ENCODE peak calls at places on chromosomes 1 and 21, in seven cellular contexts. C is OCI-LY7, A is mesendoderm, G is IMR-90, O is Karpas-422, T is A549, K is neuronal stem cell. I is an unnamed sample.

GRCh38 chr21:41025057-41025390 is 142.9 kb upstream of the BACE2 start:
- DNase-seq in A (no peak), G (no peak), K (no peak), T (no peak), O (no peak), C (no peak), I (no peak)

GRCh38 chr1:27057801-27058647 is 45.4 kb upstream of the TENT5B start:
- DNase-seq in T (no peak), A (peak; percentile 42), O (no peak), K (no peak), C (no peak), G (no peak), I (peak; percentile 25)

GRCh38 chr1:193676996-193677569 is 490.7 kb upstream of the B3GALT2 start:
- DNase-seq in T (no peak), G (peak; percentile 60), K (no peak), O (no peak), C (no peak), A (no peak), I (no peak)

GRCh38 chr1:53057134-53057533 is 4.9 kb upstream of the PODN start:
- DNase-seq in K (no peak), C (no peak), G (no peak), T (no peak), A (no peak), O (no peak), I (no peak)

GRCh38 chr21:32372755-32373154 is 20.1 kb downstream of the URB1 start:
- DNase-seq in O (no peak), G (peak; percentile 23), T (no peak), K (no peak), C (no peak), A (no peak), I (no peak)

GRCh38 chr21:36212513-36212780 is 55.8 kb downstream of the DOP1B start:
- DNase-seq in O (no peak), T (no peak), C (no peak), K (no peak), G (no peak), A (no peak), I (no peak)

GRCh38 chr1:162854245-162854860 is 6.6 kb downstream of the CCDC190 start:
- DNase-seq in A (peak; percentile 76), O (peak; percentile 83), C (peak; percentile 69), T (peak; percentile 68), K (no peak), G (peak; percentile 82), I (peak; percentile 81)

GRCh38 chr1:145961425-145962156 is 2.8 kb downstream of the ANKRD34A start:
- DNase-seq in A (peak; percentile 44), C (no peak), K (no peak), G (no peak), T (no peak), O (peak; percentile 94), I (peak; percentile 63)

GRCh38 chr1:205896351-205896750 is 46.4 kb upstream of the PM20D1 start:
- DNase-seq in C (no peak), O (no peak), K (no peak), G (no peak), A (no peak), T (no peak), I (no peak)

GRCh38 chr21:27094182-27094948 is 127.5 kb upstream of the ADAMTS5 start:
- DNase-seq in O (no peak), G (no peak), A (no peak), C (no peak), K (no peak), T (no peak), I (no peak)

GRCh38 chr1:26468911-26469310 is 3.3 kb upstream of the HMGN2 start:
- DNase-seq in A (no peak), T (no peak), C (no peak), G (no peak), K (no peak), O (no peak), I (no peak)

GRCh38 chr1:102174259-102174863 is 177.6 kb upstream of the OLFM3 start:
- DNase-seq in T (peak; percentile 4), O (peak; percentile 70), K (no peak), G (no peak), C (peak; percentile 26), A (peak; percentile 63), I (no peak)

GRCh38 chr1:44086722-44087474 is 31.7 kb upstream of the KLF17 start:
- DNase-seq in T (no peak), C (no peak), G (no peak), O (no peak), K (no peak), A (no peak), I (no peak)

GRCh38 chr21:25560151-25560783 is 47.0 kb downstream of the MRPL39 start:
- DNase-seq in C (no peak), O (no peak), G (no peak), A (no peak), K (no peak), T (no peak), I (no peak)

GRCh38 chr1:17163789-17164666 is 40.9 kb upstream of the PADI1 start:
- DNase-seq in C (no peak), T (no peak), K (no peak), G (no peak), A (no peak), O (no peak), I (no peak)

GRCh38 chr1:181936768-181937581 is 124.5 kb downstream of the ZNF648 start:
- DNase-seq in K (peak; percentile 61), A (peak; percentile 90), T (peak; percentile 64), C (peak; percentile 70), G (no peak), O (peak; percentile 83), I (peak; percentile 38)

GRCh38 chr1:222654849-222655248 is 37.0 kb downstream of the MIA3 start:
- DNase-seq in A (no peak), G (no peak), T (no peak), C (peak; percentile 8), O (no peak), K (no peak), I (peak; percentile 72)

GRCh38 chr1:29682918-29683314 is 446.6 kb downstream of the PTPRU start:
- DNase-seq in A (no peak), K (no peak), C (no peak), T (no peak), G (peak; percentile 28), O (peak; percentile 25), I (peak; percentile 53)

GRCh38 chr1:61322769-61323168 is 240.4 kb downstream of the NFIA start:
- DNase-seq in K (no peak), T (peak; percentile 58), O (no peak), G (no peak), C (no peak), A (no peak), I (peak; percentile 5)

GRCh38 chr1:215819114-215819513 is 252.0 kb downstream of the KCTD3 start:
- DNase-seq in K (no peak), T (no peak), G (peak; percentile 79), A (peak; percentile 30), C (no peak), O (no peak), I (peak; percentile 10)

GRCh38 chr1:205442051-205442721 is 13.7 kb downstream of the BLACAT1 start:
- DNase-seq in O (no peak), A (no peak), K (no peak), G (no peak), T (no peak), C (no peak), I (no peak)

GRCh38 chr1:22903113-22903512 is 69.6 kb downstream of the LACTBL1 start:
- DNase-seq in G (peak; percentile 78), O (no peak), A (no peak), C (no peak), K (no peak), T (no peak), I (peak; percentile 85)

GRCh38 chr1:151024540-151025146 is 11.7 kb upstream of the BNIPL start:
- DNase-seq in O (peak; percentile 92), K (peak; percentile 55), A (peak; percentile 95), T (peak; percentile 72), G (peak; percentile 62), C (peak; percentile 67), I (peak; percentile 76)

DNA sequence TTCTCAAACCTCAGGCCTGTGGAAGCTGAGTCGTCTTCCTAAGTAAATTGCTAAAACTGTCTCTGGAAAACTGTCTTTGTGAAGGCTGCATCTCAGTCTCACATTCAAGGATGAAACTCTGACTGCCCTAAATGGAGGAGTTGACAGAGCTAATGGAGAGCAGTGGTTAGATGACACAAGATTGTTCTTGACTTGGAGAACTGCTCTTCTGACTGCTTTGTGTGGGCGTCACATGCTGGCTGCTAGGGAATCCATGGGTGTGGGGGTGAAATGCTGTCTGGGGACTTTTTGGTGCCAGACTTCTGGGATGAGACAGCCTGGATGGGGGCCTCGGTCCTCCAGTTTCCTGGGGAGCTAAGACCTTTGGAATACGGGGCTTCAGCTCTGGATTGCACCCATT is 24.5 kb upstream of the TSPAN2 start:
- DNase-seq in K (no peak), T (no peak), A (no peak), G (peak; percentile 35), C (no peak), O (no peak), I (peak; percentile 81)
- H3K4me2 ChIP-seq in K (no peak overlapping the region), T (no peak overlapping the region), A (no peak overlapping the region), G (no peak overlapping the region), C (no peak overlapping the region), O (no peak overlapping the region), I (peak overlapping the region; percentile 8)

DNA sequence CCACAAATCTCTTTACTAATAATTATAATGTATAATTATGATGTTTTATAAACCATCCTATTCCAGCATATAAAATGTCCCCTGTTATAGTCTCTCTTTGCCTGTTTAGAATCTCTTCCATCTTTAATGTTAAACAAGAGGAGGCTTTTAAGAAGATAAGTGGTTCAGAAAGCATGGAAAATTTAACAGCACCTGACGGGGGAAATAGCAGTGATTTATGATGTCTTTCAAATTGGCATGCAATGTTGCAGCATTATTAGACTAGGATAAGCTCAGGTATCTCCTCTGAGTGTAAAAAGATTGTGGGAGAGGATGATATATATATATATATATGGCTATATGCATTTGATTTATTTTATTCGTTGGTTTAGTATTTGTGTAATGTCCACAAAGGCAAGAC is 24.4 kb downstream of the GIPC2 start:
- DNase-seq in K (no peak), O (no peak), G (no peak), A (no peak), C (no peak), T (no peak), I (no peak)
- H3K4me2 ChIP-seq in K (no peak overlapping the region), O (no peak overlapping the region), G (no peak overlapping the region), A (no peak overlapping the region), C (no peak overlapping the region), T (peak overlapping the region; percentile 57), I (peak overlapping the region; percentile 70)

DNA sequence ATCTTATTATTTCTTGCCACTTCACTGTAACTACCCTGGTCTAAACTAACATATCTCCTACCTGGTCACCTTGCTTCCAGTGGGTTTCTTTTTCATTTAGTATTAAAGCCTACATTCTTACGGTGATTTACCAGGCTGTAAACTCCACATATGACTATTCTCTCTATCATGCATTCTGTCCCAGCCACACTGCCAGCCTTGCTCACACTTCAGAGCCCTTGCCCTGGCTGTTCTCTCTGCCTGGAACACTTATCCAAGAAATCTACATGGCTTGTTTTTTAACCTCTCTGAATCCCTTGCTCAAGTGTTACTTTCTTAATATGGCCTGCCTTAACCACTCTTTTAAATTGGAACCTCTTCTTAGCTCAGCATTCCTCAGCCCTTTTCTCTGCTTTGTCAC is 212.7 kb downstream of the GPR52 start:
- DNase-seq in A (no peak), T (no peak), C (no peak), K (no peak), G (no peak), O (no peak), I (no peak)
- H3K4me2 ChIP-seq in A (no peak overlapping the region), T (no peak overlapping the region), C (no peak overlapping the region), K (no peak overlapping the region), G (no peak overlapping the region), O (no peak overlapping the region), I (no peak overlapping the region)

DNA sequence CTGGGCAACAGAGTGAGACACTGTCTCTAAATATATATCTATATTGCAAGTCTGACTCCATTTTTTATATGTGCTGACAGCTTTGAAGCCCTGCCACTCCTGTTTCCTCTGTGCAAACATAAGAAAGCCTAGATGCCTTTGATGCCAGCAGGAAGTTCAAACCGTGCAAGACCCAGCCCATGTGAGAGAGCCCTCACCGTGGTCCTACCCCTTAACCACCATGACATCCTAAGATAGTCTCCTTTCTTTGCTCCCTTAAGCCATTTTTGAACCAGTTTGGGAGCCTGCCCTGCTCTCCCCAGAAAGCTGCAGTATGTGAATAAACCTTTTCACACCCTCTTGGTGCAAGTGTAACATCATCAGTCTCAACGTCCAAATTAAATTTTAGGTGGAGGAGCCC is 3.7 kb upstream of the DIPK1A start:
- DNase-seq in A (no peak), T (no peak), K (no peak), G (no peak), O (no peak), C (peak; percentile 70), I (no peak)
- H3K4me2 ChIP-seq in A (no peak overlapping the region), T (no peak overlapping the region), K (no peak overlapping the region), G (no peak overlapping the region), O (no peak overlapping the region), C (peak overlapping the region; percentile 98), I (no peak overlapping the region)